ENCODE peak calls at places on chromosomes 11 and 22, in ten cellular contexts. W, Q, J, U, D, P, S, B, Y and K are unnamed samples.

GRCh38 chr11:126723665-126724045 is 276.9 kb downstream of the KIRREL3 start:
- DNase-seq in W (no peak), Q (no peak), J (no peak), U (no peak), D (no peak), P (no peak), S (no peak), B (no peak), Y (no peak), K (no peak)

GRCh38 chr22:48376428-48376827 is 1451.2 kb downstream of the BRD1 start:
- DNase-seq in W (no peak), Q (no peak), J (no peak), U (no peak), D (no peak), P (no peak), S (no peak), B (no peak), Y (no peak), K (no peak)

GRCh38 chr11:46260161-46260560 is 17.3 kb upstream of the CREB3L1 start:
- DNase-seq in W (no peak), Q (no peak), J (no peak), U (no peak), D (no peak), P (no peak), S (no peak), B (no peak), Y (no peak), K (no peak)

GRCh38 chr11:108592591-108593213 is 866 bp downstream of the EXPH5 start:
- DNase-seq in W (peak), Q (no peak), J (peak), U (no peak), D (peak), P (peak), S (peak), B (no peak), Y (peak), K (no peak)

GRCh38 chr11:7031346-7031957 is 11.2 kb downstream of the NLRP14 start:
- DNase-seq in W (no peak), Q (no peak), J (no peak), U (no peak), D (no peak), P (no peak), S (no peak), B (no peak), Y (peak), K (no peak)

GRCh38 chr11:46238078-46238966 is 39.1 kb upstream of the CREB3L1 start:
- DNase-seq in W (peak), Q (no peak), J (peak), U (peak), D (peak), P (peak), S (peak), B (no peak), Y (peak), K (peak)

GRCh38 chr11:8338138-8338537 is 74.5 kb upstream of the LMO1 start:
- DNase-seq in W (peak), Q (peak), J (peak), U (peak), D (no peak), P (no peak), S (peak), B (no peak), Y (no peak), K (peak)

GRCh38 chr11:746289-747175 is 732 bp upstream of the TALDO1 start:
- DNase-seq in W (peak), Q (peak), J (no peak), U (no peak), D (no peak), P (no peak), S (peak), B (no peak), Y (peak), K (peak)

GRCh38 chr11:102158151-102158734 is 48.0 kb downstream of the YAP1 start:
- DNase-seq in W (no peak), Q (no peak), J (no peak), U (no peak), D (no peak), P (peak), S (no peak), B (no peak), Y (no peak), K (no peak)